ENCODE peak calls at places on chromosomes 2 and 18, in four cellular contexts. R is HepG2, V is H1, H is GM12878. C is an unnamed sample.

GRCh38 chr2:142769761-142770160 is 107.7 kb upstream of the KYNU start:
- DNase-seq in R (no peak), V (no peak), H (no peak), C (no peak)

GRCh38 chr2:72917138-72917874 is at the start of gene EMX1:
- DNase-seq in V (no peak), H (no peak), R (peak; percentile 60), C (peak; percentile 95)

GRCh38 chr2:219571311-219572236 is at the start of gene OBSL1:
- DNase-seq in V (no peak), H (no peak), R (peak; percentile 90), C (peak; percentile 91)

GRCh38 chr2:121881038-121881437 is 125.6 kb downstream of the TSN start:
- DNase-seq in R (no peak), H (no peak), V (no peak), C (no peak)

GRCh38 chr2:74457549-74458131 is 598 bp upstream of the WBP1 start:
- DNase-seq in R (peak; percentile 68), H (no peak), V (no peak), C (no peak)

GRCh38 chr2:109348645-109349554 is 219.9 kb downstream of the SH3RF3 start:
- DNase-seq in H (no peak), V (no peak), R (no peak), C (no peak)

GRCh38 chr2:105950521-105951389 is 206.0 kb downstream of the NCK2 start:
- DNase-seq in R (no peak), V (peak; percentile 23), H (no peak), C (no peak)

GRCh38 chr2:222296311-222296736 is 2.5 kb downstream of the PAX3 start:
- DNase-seq in V (no peak), R (no peak), H (no peak), C (no peak)

GRCh38 chr2:19799881-19800780 is 101.7 kb downstream of the TTC32 start:
- DNase-seq in H (no peak), R (no peak), V (no peak), C (no peak)

GRCh38 chr2:69916151-69916550 is 1.2 kb downstream of the MXD1 start:
- DNase-seq in R (no peak), V (no peak), H (no peak), C (no peak)

GRCh38 chr18:26555804-26556553 is 7.6 kb upstream of the KCTD1 start:
- DNase-seq in H (no peak), V (no peak), R (no peak), C (no peak)

GRCh38 chr18:41783065-41783818 is 171.8 kb upstream of the PIK3C3 start:
- DNase-seq in H (no peak), V (no peak), R (no peak), C (no peak)

GRCh38 chr2:167987558-167987957 is 259.8 kb downstream of the STK39 start:
- DNase-seq in H (no peak), R (no peak), V (no peak), C (no peak)

GRCh38 chr2:227509824-227510619 is 38.1 kb downstream of the AGFG1 start:
- DNase-seq in V (no peak), H (no peak), R (peak; percentile 18), C (no peak)

GRCh38 chr2:230713331-230714121 is 884 bp downstream of the CAB39 start:
- DNase-seq in V (no peak), R (peak; percentile 46), H (no peak), C (peak; percentile 92)

GRCh38 chr2:46657042-46657504 is 177.7 kb downstream of the TMEM247 start:
- DNase-seq in V (no peak), R (peak; percentile 49), H (no peak), C (peak; percentile 17)

GRCh38 chr2:231819449-231820042 is 33.3 kb downstream of the COPS7B start:
- DNase-seq in R (peak; percentile 1), H (no peak), V (no peak), C (no peak)

GRCh38 chr2:109033171-109033570 is 44.2 kb upstream of the EDAR start:
- DNase-seq in R (no peak), H (no peak), V (no peak), C (no peak)

GRCh38 chr2:854460-854859 is 96.2 kb upstream of the SNTG2 start:
- DNase-seq in H (no peak), R (peak; percentile 34), V (no peak), C (peak; percentile 58)

GRCh38 chr18:65287642-65288041 is 463.2 kb upstream of the CDH7 start:
- DNase-seq in H (no peak), V (no peak), R (no peak), C (no peak)

GRCh38 chr2:170771049-170771937 is 1.1 kb downstream of the ERICH2 start:
- DNase-seq in H (no peak), V (no peak), R (peak; percentile 30), C (no peak)

GRCh38 chr2:148948865-148949264 is 73.8 kb downstream of the KIF5C start:
- DNase-seq in H (no peak), R (no peak), V (no peak), C (no peak)
- TF ChIP-seq ATF3 in H (no peak), R (no peak), V (no peak), C (no peak)

DNA sequence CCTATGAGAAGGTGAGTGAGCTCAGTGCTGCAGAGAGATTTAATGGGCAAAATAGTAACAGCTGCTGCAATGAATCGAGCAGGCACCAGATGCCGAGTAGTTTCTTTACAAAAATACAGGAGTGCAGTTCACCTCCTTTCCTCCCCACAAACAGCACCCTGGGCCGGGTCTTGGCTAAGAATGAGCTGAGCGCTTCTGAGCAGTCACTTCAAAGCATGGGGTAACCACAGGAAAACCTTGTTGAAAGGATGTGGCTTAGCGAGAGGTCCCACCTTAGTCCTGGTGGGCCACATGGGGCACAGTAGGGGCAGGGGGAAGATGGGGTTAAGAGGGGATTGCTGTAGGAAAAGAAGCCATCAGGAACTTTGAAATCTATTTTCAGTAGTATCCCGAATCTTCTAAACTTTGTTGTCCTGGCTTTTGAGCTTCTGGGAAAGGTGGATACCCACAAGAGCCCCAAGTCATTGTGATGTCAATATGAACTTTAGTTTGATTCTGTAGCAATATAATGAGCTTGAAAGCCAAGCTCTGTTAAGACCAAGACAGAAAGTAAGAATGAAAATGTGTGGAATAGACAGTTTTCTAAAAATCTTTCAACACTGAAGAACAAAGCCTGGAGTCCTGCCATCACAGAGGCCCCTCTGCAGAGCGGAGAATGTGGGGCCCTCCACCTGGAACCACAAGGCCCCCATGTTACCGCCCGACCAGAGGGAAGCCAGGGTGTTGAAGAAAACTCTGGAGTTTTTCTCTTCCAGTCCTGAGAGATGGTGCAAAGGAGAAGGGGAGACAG is 101.0 kb upstream of the ZNF236 start:
- DNase-seq in H (no peak), R (no peak), V (no peak), C (no peak)
- TF ChIP-seq BRCA1 in H (no peak), R (no peak), V (no peak), C (no peak)

GRCh38 chr2:64045938-64046337 is 26.7 kb upstream of the VPS54 start:
- DNase-seq in R (no peak), V (no peak), H (no peak), C (no peak)
- TF ChIP-seq TAF1 in R (no peak), V (no peak), H (no peak), C (no peak)

GRCh38 chr2:176126929-176127768 is 2.4 kb upstream of the HOXD8 start:
- DNase-seq in R (peak; percentile 13), H (no peak), V (no peak), C (peak; percentile 61)
- TF ChIP-seq ATF3 in R (no peak), H (no peak), V (no peak), C (no peak)

DNA sequence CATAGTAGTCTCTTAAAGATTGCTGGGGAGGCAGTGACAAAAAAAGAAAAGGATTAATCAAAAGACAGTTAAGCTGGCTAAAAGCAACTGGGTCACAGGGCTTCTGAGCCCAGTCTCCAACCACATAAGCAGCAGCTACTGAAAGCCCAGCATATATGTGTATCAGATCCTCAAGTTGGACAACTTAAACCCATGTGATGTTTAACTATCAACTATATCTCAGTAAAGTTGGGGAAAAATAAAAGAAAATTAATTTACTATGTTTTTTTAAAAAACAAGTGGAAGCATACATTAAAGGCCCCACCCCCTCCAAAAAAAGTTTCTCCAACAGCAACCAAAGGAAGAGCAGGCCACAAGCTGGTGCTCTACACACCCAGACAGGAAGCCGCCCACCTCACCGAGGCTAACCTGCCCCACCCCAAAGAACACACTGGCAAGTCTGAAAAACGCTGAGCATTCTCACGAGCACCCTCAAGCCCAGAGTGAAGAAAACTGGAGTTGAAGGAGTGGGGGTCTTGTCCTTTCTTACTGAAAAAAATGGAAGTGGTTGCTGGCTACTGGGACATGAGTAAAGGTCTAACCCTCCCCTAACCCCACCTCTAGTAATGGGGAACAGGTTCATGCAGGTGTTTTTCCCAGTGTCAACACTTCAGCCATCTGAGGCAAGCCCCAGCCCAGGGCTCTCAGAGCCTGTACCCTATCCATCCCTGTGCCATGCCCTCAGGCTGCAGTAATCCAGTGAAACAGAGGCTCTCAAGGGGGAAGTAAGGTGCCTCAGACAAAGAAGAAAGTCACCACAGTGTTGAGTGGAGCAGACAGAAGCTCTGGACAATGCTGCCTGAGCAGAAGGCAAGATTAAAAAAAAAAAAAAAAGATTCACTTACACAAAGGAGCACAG is 106.3 kb downstream of the GYPC start:
- DNase-seq in V (no peak), R (no peak), H (no peak), C (no peak)
- TF ChIP-seq BRCA1 in V (no peak), R (no peak), H (no peak), C (no peak)

DNA sequence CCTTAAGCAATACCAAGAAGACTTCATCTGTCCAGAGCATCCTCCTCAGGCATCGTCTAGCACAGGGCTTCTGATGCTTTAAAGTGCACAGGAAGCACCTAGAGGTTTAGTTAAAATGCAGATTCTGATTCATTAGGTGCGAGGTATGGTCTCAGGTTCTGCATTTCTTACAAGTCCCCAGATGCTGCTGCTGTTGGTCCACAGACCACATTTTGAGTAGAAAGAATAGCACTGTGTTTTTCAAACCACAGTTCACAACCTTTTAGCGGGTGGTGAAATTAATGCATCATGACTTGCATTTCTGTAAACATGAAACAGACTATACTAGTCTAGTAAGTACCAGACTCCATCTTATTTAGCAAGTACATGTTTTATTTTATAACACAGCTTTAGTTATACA is 134.6 kb downstream of the TMEFF2 start:
- DNase-seq in H (no peak), V (no peak), R (no peak), C (no peak)
- TF ChIP-seq TAF1 in H (no peak), V (no peak), R (no peak), C (no peak)

GRCh38 chr2:224650815-224651439 is 65.2 kb downstream of the CCDC195 start:
- DNase-seq in R (peak; percentile 57), H (no peak), V (no peak), C (peak; percentile 29)
- TF ChIP-seq ATF3 in R (no peak), H (no peak), V (no peak), C (no peak)

GRCh38 chr2:196244516-196244915 is 73.1 kb upstream of the STK17B start:
- DNase-seq in H (no peak), V (no peak), R (no peak), C (no peak)

GRCh38 chr2:196244966-196245365 is 73.6 kb upstream of the STK17B start:
- DNase-seq in V (no peak), H (no peak), R (no peak), C (no peak)

GRCh38 chr2:196239622-196240587 is 68.5 kb upstream of the STK17B start:
- DNase-seq in V (no peak), H (peak; percentile 86), R (no peak), C (peak; percentile 22)

GRCh38 chr2:196241175-196241574 is 69.8 kb upstream of the STK17B start:
- DNase-seq in H (no peak), R (no peak), V (no peak), C (no peak)

GRCh38 chr2:196242131-196242620 is 70.8 kb upstream of the STK17B start:
- DNase-seq in V (no peak), R (no peak), H (peak; percentile 94), C (no peak)
- TF ChIP-seq BRCA1 in V (no peak), R (no peak), H (no peak), C (no peak)

C was measured in K562.